ENCODE peak calls at places on chromosomes 2 and 18, in eight cellular contexts. B is stimulated activated naive CD8-positive, alpha-beta T cell treated with anti-CD3 and anti-CD28 coated beads, Interleukin-15, Interleukin-2, amounts not matched to agents 100 U/mL and 50 U/mL, for 24 hours; P is MV-4-11; V is NCI-H2081; Y is germinal center; X is activated CD4-positive, alpha-beta T cell treated with anti-CD3 and anti-CD28 coated beads, Interleukin-2, amount 10 ng/mL, durations not matched to agents 7 days and 5 days; M is AG10803; E is NCI-H1092 treated with DMSO at 0.1 percent for 48 hours. A is an unnamed sample.

GRCh38 chr2:64760131-64760530 is 106.4 kb upstream of the SERTAD2 start:
- DNase-seq in B (no peak), P (no peak), V (peak), Y (no peak), X (no peak), M (no peak), E (no peak), A (no peak)

GRCh38 chr18:47893047-47893446 is 37.4 kb downstream of the SMAD2 start:
- DNase-seq in B (no peak), P (no peak), V (no peak), Y (no peak), X (no peak), M (no peak), E (no peak), A (no peak)

GRCh38 chr2:189074496-189074895 is 100.3 kb downstream of the COL3A1 start:
- DNase-seq in B (no peak), P (no peak), V (no peak), Y (no peak), X (no peak), M (no peak), E (no peak), A (no peak)

GRCh38 chr18:58168221-58168620 is 124.2 kb downstream of the NEDD4L start:
- DNase-seq in B (no peak), P (no peak), V (no peak), Y (no peak), X (no peak), M (no peak), E (no peak), A (no peak)

GRCh38 chr18:76972838-76973237 is 150.5 kb downstream of the ZNF236 start:
- DNase-seq in B (no peak), P (no peak), V (no peak), Y (no peak), X (no peak), M (no peak), E (no peak), A (no peak)

GRCh38 chr2:4763009-4763408 is 929.2 kb upstream of the SOX11 start:
- DNase-seq in B (peak), P (peak), V (peak), Y (no peak), X (no peak), M (no peak), E (peak), A (peak)

GRCh38 chr2:15259356-15259756 is 301.8 kb downstream of the NBAS start:
- DNase-seq in B (no peak), P (no peak), V (no peak), Y (no peak), X (no peak), M (no peak), E (no peak), A (no peak)

GRCh38 chr2:161825429-161825828 is 201.2 kb downstream of the SLC4A10 start:
- DNase-seq in B (no peak), P (no peak), V (no peak), Y (no peak), X (no peak), M (no peak), E (no peak), A (no peak)

GRCh38 chr2:223090540-223091235 is 38.7 kb downstream of the KCNE4 start:
- DNase-seq in B (no peak), P (no peak), V (no peak), Y (no peak), X (no peak), M (no peak), E (peak), A (no peak)

GRCh38 chr2:85448840-85449588 is 30.5 kb downstream of the SH2D6 start:
- DNase-seq in B (no peak), P (no peak), V (no peak), Y (no peak), X (no peak), M (no peak), E (no peak), A (no peak)

GRCh38 chr2:66494708-66495107 is 59.8 kb downstream of the MEIS1 start:
- DNase-seq in B (no peak), P (peak), V (no peak), Y (no peak), X (no peak), M (peak), E (no peak), A (peak)

GRCh38 chr2:201118957-201119848 is 3.2 kb downstream of the CFLAR start:
- DNase-seq in B (no peak), P (peak), V (no peak), Y (peak), X (peak), M (peak), E (no peak), A (peak)

GRCh38 chr2:36123995-36124394 is 231.6 kb upstream of the CRIM1 start:
- DNase-seq in B (no peak), P (no peak), V (no peak), Y (no peak), X (no peak), M (no peak), E (no peak), A (no peak)

GRCh38 chr2:30584116-30584515 is 137.1 kb downstream of the LCLAT1 start:
- DNase-seq in B (no peak), P (peak), V (no peak), Y (peak), X (no peak), M (no peak), E (no peak), A (peak)

GRCh38 chr18:59681051-59681450 is 16.2 kb downstream of the CCBE1 start:
- DNase-seq in B (no peak), P (no peak), V (no peak), Y (no peak), X (no peak), M (no peak), E (no peak), A (no peak)

GRCh38 chr2:128374001-128374710 is 55.5 kb upstream of the HS6ST1 start:
- DNase-seq in B (no peak), P (no peak), V (no peak), Y (no peak), X (no peak), M (peak), E (no peak), A (no peak)

GRCh38 chr2:236553522-236553921 is 16.1 kb upstream of the ACKR3 start:
- DNase-seq in B (no peak), P (no peak), V (no peak), Y (no peak), X (no peak), M (no peak), E (no peak), A (no peak)

GRCh38 chr2:98764499-98764898 is 33.6 kb upstream of the MGAT4A start:
- DNase-seq in B (no peak), P (peak), V (no peak), Y (no peak), X (no peak), M (no peak), E (no peak), A (peak)

GRCh38 chr2:218291934-218292699 is at the start of gene TMBIM1:
- DNase-seq in B (peak), P (peak), V (no peak), Y (peak), X (peak), M (peak), E (no peak), A (peak)

GRCh38 chr2:41879367-41879871 is 168.4 kb upstream of the PKDCC start:
- DNase-seq in B (no peak), P (no peak), V (no peak), Y (no peak), X (no peak), M (no peak), E (peak), A (peak)

GRCh38 chr2:64196986-64197385 is 52.8 kb upstream of the PELI1 start:
- DNase-seq in B (no peak), P (no peak), V (no peak), Y (no peak), X (no peak), M (no peak), E (no peak), A (no peak)

GRCh38 chr18:961644-962355 is 57.1 kb downstream of the ADCYAP1 start:
- DNase-seq in B (peak), P (peak), V (no peak), Y (peak), X (peak), M (peak), E (peak), A (peak)

GRCh38 chr2:119694994-119695521 is 16.1 kb downstream of the TMEM177 start:
- DNase-seq in B (no peak), P (peak), V (no peak), Y (no peak), X (peak), M (peak), E (peak), A (peak)

GRCh38 chr18:62346327-62347090 is 21.4 kb downstream of the TNFRSF11A start:
- DNase-seq in B (no peak), P (no peak), V (no peak), Y (no peak), X (no peak), M (no peak), E (no peak), A (no peak)

GRCh38 chr2:33267043-33267442 is 209.4 kb upstream of the RASGRP3 start:
- DNase-seq in B (no peak), P (no peak), V (no peak), Y (no peak), X (no peak), M (no peak), E (no peak), A (no peak)

GRCh38 chr2:221322741-221323140 is 249.4 kb downstream of the EPHA4 start:
- DNase-seq in B (no peak), P (no peak), V (no peak), Y (no peak), X (no peak), M (no peak), E (no peak), A (no peak)

GRCh38 chr18:4230450-4231168 is 224.5 kb downstream of the DLGAP1 start:
- DNase-seq in B (no peak), P (no peak), V (no peak), Y (no peak), X (no peak), M (no peak), E (no peak), A (no peak)

GRCh38 chr2:147998203-147998602 is 22.3 kb downstream of the ORC4 start:
- DNase-seq in B (no peak), P (no peak), V (no peak), Y (no peak), X (no peak), M (no peak), E (no peak), A (no peak)

GRCh38 chr2:129872438-129872837 is 107.0 kb upstream of the RAB6C start:
- DNase-seq in B (no peak), P (no peak), V (no peak), Y (no peak), X (no peak), M (no peak), E (no peak), A (no peak)

GRCh38 chr2:219155054-219155644 is 5.5 kb downstream of the NHEJ1 start:
- DNase-seq in B (no peak), P (peak), V (peak), Y (peak), X (peak), M (peak), E (peak), A (peak)

GRCh38 chr18:76801567-76802505 is 20.5 kb upstream of the ZNF236 start:
- DNase-seq in B (peak), P (peak), V (peak), Y (peak), X (peak), M (peak), E (peak), A (peak)

GRCh38 chr18:72672364-72673151 is 128.4 kb upstream of the CBLN2 start:
- DNase-seq in B (no peak), P (peak), V (peak), Y (peak), X (peak), M (peak), E (peak), A (peak)

GRCh38 chr2:3959372-3959771 is 256.0 kb downstream of the DCDC2C start:
- DNase-seq in B (no peak), P (no peak), V (peak), Y (peak), X (no peak), M (peak), E (peak), A (peak)

GRCh38 chr2:171347158-171347557 is 86.6 kb downstream of the METTL8 start:
- DNase-seq in B (no peak), P (peak), V (no peak), Y (no peak), X (no peak), M (peak), E (no peak), A (peak)

GRCh38 chr2:32922466-32922865 is 24.3 kb upstream of the LTBP1 start:
- DNase-seq in B (no peak), P (no peak), V (no peak), Y (no peak), X (no peak), M (no peak), E (no peak), A (no peak)

GRCh38 chr2:11701831-11702301 is 31.9 kb upstream of the NTSR2 start:
- DNase-seq in B (peak), P (peak), V (no peak), Y (peak), X (no peak), M (no peak), E (no peak), A (peak)

GRCh38 chr2:216683846-216684245 is 11.5 kb downstream of the IGFBP5 start:
- DNase-seq in B (no peak), P (peak), V (no peak), Y (no peak), X (no peak), M (peak), E (no peak), A (no peak)

GRCh38 chr2:213188971-213189899 is 37.8 kb upstream of the IKZF2 start:
- DNase-seq in B (no peak), P (no peak), V (no peak), Y (no peak), X (no peak), M (peak), E (no peak), A (no peak)

GRCh38 chr2:27627963-27628766 is 647 bp downstream of the CCDC121 start:
- DNase-seq in B (no peak), P (peak), V (no peak), Y (no peak), X (no peak), M (peak), E (no peak), A (peak)

A was measured in KBM-7.